ENCODE peak calls at places on chromosomes 12 and 14, in four cellular contexts. F, S, T and R are unnamed samples.

GRCh38 chr14:100619382-100620305 is 32.4 kb upstream of the BEGAIN start:
- DNase-seq in F (no peak), S (no peak), T (no peak), R (no peak)

GRCh38 chr14:31038521-31039166 is 12.5 kb upstream of the STRN3 start:
- DNase-seq in F (no peak), S (no peak), T (no peak), R (no peak)

GRCh38 chr14:23483216-23483854 is 13.8 kb downstream of the NGDN start:
- DNase-seq in F (no peak), S (peak), T (peak), R (no peak)

GRCh38 chr12:12859690-12860089 is 31.7 kb upstream of the GPRC5A start:
- DNase-seq in F (no peak), S (no peak), T (no peak), R (no peak)

GRCh38 chr12:53252349-53252916 is 15.7 kb upstream of the ESPL1 start:
- DNase-seq in F (no peak), S (no peak), T (peak), R (no peak)

GRCh38 chr12:92396647-92397258 is 251.1 kb upstream of the BTG1 start:
- DNase-seq in F (no peak), S (no peak), T (peak), R (no peak)

GRCh38 chr12:110600254-110600653 is 13.7 kb upstream of the TCTN1 start:
- DNase-seq in F (no peak), S (peak), T (peak), R (no peak)

GRCh38 chr12:54040148-54040494 is 7.3 kb downstream of the HOXC5 start:
- DNase-seq in F (no peak), S (no peak), T (no peak), R (no peak)

GRCh38 chr14:101062611-101063010 is 159.1 kb upstream of the RTL1 start:
- DNase-seq in F (no peak), S (no peak), T (no peak), R (no peak)

GRCh38 chr12:93540506-93540905 is 32.0 kb upstream of the SOCS2 start:
- DNase-seq in F (no peak), S (no peak), T (no peak), R (peak)